ENCODE peak calls at places on chromosomes 6 and 20, in five cellular contexts. A is neuronal stem cell, F is IMR-90, Y is mesenchymal stem cell, S is H1. D is an unnamed sample.

GRCh38 chr20:32535953-32536823 is 48.9 kb downstream of the NOL4L start:
- DNase-seq in A (peak; percentile 87), S (peak; percentile 74), F (peak; percentile 6), Y (no peak), D (no peak)

GRCh38 chr6:28940294-28940858 is 16.6 kb upstream of the TRIM27 start:
- DNase-seq in F (no peak), S (peak; percentile 76), A (peak; percentile 63), Y (no peak), D (peak; percentile 84)

GRCh38 chr6:30494275-30494990 is 5.1 kb downstream of the HLA-E start:
- DNase-seq in Y (no peak), F (no peak), A (no peak), S (no peak), D (no peak)

GRCh38 chr6:82554706-82555105 is 191.1 kb downstream of the TPBG start:
- DNase-seq in Y (no peak), F (no peak), S (no peak), A (no peak), D (no peak)

GRCh38 chr6:8889514-8889913 is 454.2 kb upstream of the SLC35B3 start:
- DNase-seq in F (no peak), S (no peak), Y (no peak), A (no peak), D (peak; percentile 59)

GRCh38 chr20:49727473-49727872 is 13.8 kb upstream of the B4GALT5 start:
- DNase-seq in A (no peak), Y (no peak), S (no peak), F (no peak), D (peak; percentile 74)

GRCh38 chr20:32672315-32672981 is 1.3 kb downstream of the C20orf203 start:
- DNase-seq in S (no peak), A (no peak), F (no peak), Y (no peak), D (no peak)

GRCh38 chr20:21493049-21493448 is 20.8 kb downstream of the NKX2-2 start:
- DNase-seq in A (no peak), F (no peak), Y (no peak), S (no peak), D (no peak)

GRCh38 chr6:10316327-10316726 is 98.5 kb downstream of the TFAP2A start:
- DNase-seq in A (no peak), F (peak; percentile 72), S (no peak), Y (peak; percentile 72), D (peak; percentile 96)

GRCh38 chr6:6734463-6735455 is 146.2 kb downstream of the LY86 start:
- DNase-seq in A (no peak), F (no peak), Y (no peak), S (no peak), D (no peak)

GRCh38 chr6:105806486-105806920 is 279.6 kb upstream of the PRDM1 start:
- DNase-seq in Y (peak; percentile 20), A (no peak), F (peak; percentile 64), S (no peak), D (no peak)

GRCh38 chr6:169310983-169311382 is 57.3 kb upstream of the THBS2 start:
- DNase-seq in A (no peak), F (no peak), S (no peak), Y (no peak), D (no peak)

GRCh38 chr6:43950206-43950605 is 177.0 kb downstream of the MRPL14 start:
- DNase-seq in A (no peak), F (no peak), Y (no peak), S (peak; percentile 32), D (no peak)

GRCh38 chr6:106184629-106185028 is 98.5 kb downstream of the PRDM1 start:
- DNase-seq in F (peak; percentile 48), S (no peak), Y (peak; percentile 45), A (no peak), D (no peak)

GRCh38 chr20:25468126-25469075 is 60.9 kb downstream of the GINS1 start:
- DNase-seq in F (no peak), Y (no peak), S (no peak), A (no peak), D (no peak)

GRCh38 chr6:55868910-55869479 is 6.4 kb downstream of the BMP5 start:
- DNase-seq in A (no peak), Y (peak; percentile 53), F (peak; percentile 75), S (no peak), D (no peak)

GRCh38 chr20:1500496-1500895 is 9.3 kb upstream of the SIRPB2 start:
- DNase-seq in F (no peak), S (no peak), Y (no peak), A (no peak), D (peak; percentile 57)
- H4K91ac ChIP-seq in F (no peak overlapping the region), S (peak overlapping the region; percentile 13), Y (no peak overlapping the region), A (no peak overlapping the region), D (peak overlapping the region; percentile 77)

GRCh38 chr6:35719407-35719829 is 17.4 kb upstream of the ARMC12 start:
- DNase-seq in S (no peak), A (no peak), F (no peak), Y (no peak), D (no peak)

GRCh38 chr6:35722121-35722761 is 14.6 kb upstream of the ARMC12 start:
- DNase-seq in Y (no peak), F (no peak), A (no peak), S (no peak), D (no peak)

GRCh38 chr6:35718911-35719381 is 17.9 kb upstream of the ARMC12 start:
- DNase-seq in A (no peak), F (no peak), Y (peak; percentile 49), S (no peak), D (no peak)

GRCh38 chr6:35718354-35718695 is 18.5 kb upstream of the ARMC12 start:
- DNase-seq in A (no peak), S (no peak), F (no peak), Y (no peak), D (no peak)

DNA sequence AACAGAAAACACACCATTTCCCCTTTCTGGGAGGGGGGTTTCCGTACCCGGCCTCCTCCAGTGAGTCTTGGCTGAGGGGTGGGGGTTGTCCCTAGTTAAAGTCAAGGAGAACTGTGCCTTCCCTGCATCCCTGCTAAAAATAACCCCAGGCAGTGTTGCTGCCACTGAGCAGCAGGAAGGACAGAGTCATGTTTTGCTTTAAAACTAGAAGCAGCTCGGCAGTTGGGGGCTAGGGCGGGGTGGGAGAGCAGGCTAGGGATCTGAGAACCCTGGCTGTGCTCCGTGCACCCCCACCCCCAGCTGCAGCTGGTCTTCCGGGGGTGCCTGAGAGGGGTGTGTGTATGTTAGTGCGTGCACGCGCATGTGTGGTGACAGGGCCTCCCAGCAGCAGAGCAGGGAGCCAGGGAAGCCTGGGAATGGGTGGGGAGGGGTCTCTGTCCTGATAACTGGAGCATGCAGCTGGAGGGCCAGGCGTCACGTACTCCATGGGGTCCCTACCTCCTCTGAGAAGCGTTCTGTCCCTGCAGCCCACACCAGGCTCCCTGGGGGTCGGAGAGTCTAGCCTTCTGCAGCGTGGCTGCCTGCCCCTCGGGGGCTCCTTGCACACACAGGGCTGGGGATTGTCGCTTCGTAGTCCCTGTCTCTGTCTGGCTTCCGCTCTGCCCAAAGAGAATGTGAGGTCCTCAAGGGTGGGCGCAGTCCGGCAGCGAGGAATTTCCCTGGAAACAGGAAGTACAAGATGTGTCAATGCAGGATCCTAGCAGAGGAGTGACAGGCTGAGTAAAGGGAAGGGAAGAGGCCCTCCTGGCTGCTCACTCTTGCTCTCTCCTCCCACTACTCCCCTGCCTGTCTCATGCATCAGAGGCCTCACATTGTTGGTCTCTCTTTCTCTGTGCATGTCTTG is 16.8 kb upstream of the ARMC12 start:
- DNase-seq in S (peak; percentile 69), Y (peak; percentile 79), A (no peak), F (peak; percentile 47), D (peak; percentile 14)
- H3K4me3 ChIP-seq in S (no peak overlapping the region), Y (no peak overlapping the region), A (no peak overlapping the region), F (peak overlapping the region; percentile 3), D (no peak overlapping the region)

GRCh38 chr20:38424404-38424803 is 10.7 kb downstream of the SNHG17 start:
- DNase-seq in Y (no peak), F (no peak), S (no peak), A (no peak), D (no peak)
- H3K79me1 ChIP-seq in Y (peaks cover 27% of the 10 kb centered on the region), F (peaks cover 93% of the 10 kb centered on the region), S (peaks cover 22% of the 10 kb centered on the region), A (peaks cover 14% of the 10 kb centered on the region), D (no peaks in the 10 kb centered on the region)

GRCh38 chr20:50870572-50871161 is 60.6 kb downstream of the ADNP start:
- DNase-seq in S (peak; percentile 84), Y (peak; percentile 59), F (peak; percentile 52), A (peak; percentile 82), D (no peak)
- H4K91ac ChIP-seq in S (peak overlapping the region; percentile 75), Y (peak overlapping the region; percentile 18), F (peak overlapping the region; percentile 55), A (peak overlapping the region; percentile 88), D (peak overlapping the region; percentile 91)

DNA sequence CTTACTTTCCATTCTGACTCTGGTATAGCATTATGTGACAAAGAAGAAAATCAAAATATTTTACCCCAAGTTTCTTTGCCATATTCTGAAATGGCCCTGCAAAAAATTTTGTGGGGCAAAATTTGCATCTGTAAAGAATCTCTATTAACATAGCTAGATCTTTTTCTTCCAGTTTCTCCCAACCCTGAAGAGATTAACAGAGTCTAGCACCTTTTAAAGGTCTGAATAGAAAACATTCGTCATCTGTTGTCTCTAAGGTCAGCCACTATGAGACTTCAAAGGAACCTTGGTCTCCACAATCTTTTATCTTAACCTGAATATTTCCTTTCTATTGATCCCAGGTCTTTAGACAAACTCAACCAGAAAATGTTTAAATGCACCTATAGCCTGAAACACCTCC is 205.7 kb downstream of the BTBD9 start:
- DNase-seq in A (no peak), S (no peak), Y (no peak), F (no peak), D (no peak)
- H3K4me3 ChIP-seq in A (no peak overlapping the region), S (no peak overlapping the region), Y (no peak overlapping the region), F (no peak overlapping the region), D (no peak overlapping the region)

GRCh38 chr20:38999217-38999616 is 37.1 kb downstream of the DHX35 start:
- DNase-seq in F (no peak), S (no peak), Y (no peak), A (no peak), D (no peak)

GRCh38 chr20:38995536-38996044 is 33.4 kb downstream of the DHX35 start:
- DNase-seq in A (no peak), F (no peak), Y (no peak), S (no peak), D (no peak)

GRCh38 chr20:38997622-38998021 is 35.5 kb downstream of the DHX35 start:
- DNase-seq in Y (no peak), S (no peak), F (no peak), A (no peak), D (no peak)

GRCh38 chr20:39004508-39004907 is 42.4 kb downstream of the DHX35 start:
- DNase-seq in A (no peak), S (no peak), Y (no peak), F (no peak), D (no peak)

DNA sequence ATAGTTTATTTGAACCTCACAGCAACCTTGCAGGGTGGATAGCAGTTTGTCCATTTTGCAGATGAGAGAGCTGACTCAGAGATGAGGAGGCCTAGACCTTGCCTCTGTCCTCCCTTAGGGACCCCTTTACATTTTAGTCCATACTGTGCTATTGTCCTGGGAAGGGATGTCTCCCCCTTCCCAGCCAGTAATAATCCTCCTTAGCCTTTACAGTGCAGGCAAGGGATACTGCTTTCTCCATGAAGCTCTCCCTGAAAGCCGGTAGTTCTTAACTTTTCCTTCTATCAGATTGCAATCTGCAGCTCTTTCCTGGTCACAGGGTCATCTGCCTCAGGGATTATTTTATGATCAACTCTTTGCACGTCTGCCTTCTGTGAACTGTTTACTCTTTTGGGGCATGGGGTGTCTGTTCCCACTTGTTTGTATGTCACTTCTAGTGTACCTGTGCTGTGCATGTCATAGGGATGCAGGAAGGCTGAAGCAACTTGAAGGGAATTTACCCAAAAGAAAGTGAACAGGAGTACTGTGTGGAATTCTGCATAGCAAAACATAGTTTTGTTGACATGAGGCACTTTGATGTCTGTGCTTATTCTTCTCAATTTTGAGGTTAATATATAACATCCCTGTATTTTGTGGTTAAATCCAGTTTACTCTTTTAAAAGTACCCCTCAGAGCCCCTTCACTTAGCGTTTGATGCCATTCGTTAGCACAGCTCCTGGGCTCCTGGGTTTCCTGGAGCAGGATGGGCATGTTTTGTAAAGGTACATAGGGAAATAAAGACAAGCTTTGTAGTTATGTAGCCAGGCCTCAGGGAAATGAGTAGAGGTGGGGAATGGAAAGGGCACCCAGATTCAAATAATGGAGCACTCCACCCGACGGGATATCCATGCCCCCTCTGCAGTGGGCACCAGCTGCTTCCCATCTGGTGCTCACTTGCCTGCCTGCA is 38.1 kb downstream of the DHX35 start:
- DNase-seq in F (no peak), A (no peak), S (no peak), Y (no peak), D (no peak)
- H3K79me1 ChIP-seq in F (peaks cover 11% of the 10 kb centered on the region), A (no peaks in the 10 kb centered on the region), S (peaks cover 2% of the 10 kb centered on the region), Y (peaks cover 10% of the 10 kb centered on the region), D (no peaks in the 10 kb centered on the region)

D was measured in trophoblast cell.